ENCODE peak calls at places on chromosomes 16 and 17, in six cellular contexts. D, W, T, J, N and B are unnamed samples.

GRCh38 chr17:1617620-1618174 is 10.9 kb downstream of the SLC43A2 start:
- DNase-seq in J (peak; percentile 57), D (no peak), T (peak; percentile 83), W (no peak), N (no peak), B (no peak)

GRCh38 chr17:51362818-51363598 is 102.7 kb downstream of the UTP18 start:
- DNase-seq in D (no peak), N (no peak), W (no peak), T (no peak), J (no peak), B (peak; percentile 24)

GRCh38 chr17:49553676-49554335 is 21.9 kb upstream of the NXPH3 start:
- DNase-seq in N (peak; percentile 37), W (no peak), T (no peak), J (no peak), D (no peak), B (no peak)

GRCh38 chr16:3486506-3487215 is 8.6 kb downstream of the C16orf90 start:
- DNase-seq in N (peak; percentile 52), T (no peak), W (no peak), J (no peak), D (no peak), B (no peak)

GRCh38 chr16:11792404-11793260 is 4.4 kb downstream of the ZC3H7A start:
- DNase-seq in W (peak; percentile 99), T (no peak), D (no peak), N (no peak), J (no peak), B (no peak)

GRCh38 chr16:21226749-21227148 is 6.8 kb upstream of the ANKS4B start:
- DNase-seq in D (no peak), N (no peak), T (no peak), J (no peak), W (no peak), B (no peak)

GRCh38 chr17:11240041-11240801 is 792 bp upstream of the SHISA6 start:
- DNase-seq in W (no peak), N (no peak), J (no peak), D (no peak), T (no peak), B (no peak)

GRCh38 chr17:49180303-49180702 is 30.1 kb downstream of the GNGT2 start:
- DNase-seq in N (peak; percentile 87), W (no peak), J (peak; percentile 76), D (peak; percentile 58), T (peak; percentile 73), B (peak; percentile 67)

GRCh38 chr16:54589326-54589725 is 302.7 kb upstream of the IRX3 start:
- DNase-seq in D (no peak), W (no peak), T (no peak), J (no peak), N (no peak), B (no peak)

GRCh38 chr17:74607219-74607618 is 15.1 kb upstream of the CD300LD start:
- DNase-seq in D (no peak), T (no peak), W (no peak), J (no peak), N (no peak), B (no peak)

GRCh38 chr16:72927199-72928088 is 120.5 kb downstream of the ZFHX3 start:
- DNase-seq in D (peak; percentile 74), T (peak; percentile 41), W (peak; percentile 98), N (peak; percentile 71), J (peak; percentile 87), B (peak; percentile 96)

GRCh38 chr17:77432791-77433190 is 292.0 kb downstream of the SEC14L1 start:
- DNase-seq in W (no peak), J (no peak), N (no peak), T (no peak), D (no peak), B (no peak)

GRCh38 chr17:73566905-73567782 is 77.1 kb downstream of the SDK2 start:
- DNase-seq in W (no peak), J (no peak), T (no peak), N (peak; percentile 88), D (peak; percentile 42), B (no peak)

GRCh38 chr16:85366031-85366763 is 246.9 kb upstream of the GSE1 start:
- DNase-seq in D (no peak), N (no peak), W (no peak), J (peak; percentile 29), T (no peak), B (no peak)

GRCh38 chr17:76556759-76557367 is 17.0 kb downstream of the PRCD start:
- DNase-seq in N (no peak), J (peak; percentile 51), W (no peak), D (no peak), T (peak; percentile 70), B (peak; percentile 40)